ENCODE peak calls at places on chromosomes 12 and 14, in six cellular contexts. K is tibial nerve; B is lung; T is CD4-positive, alpha-beta T cell; M is WERI-Rb-1; R is neuronal stem cell. P is an unnamed sample.

GRCh38 chr12:94731733-94732360 is 81.5 kb upstream of the TMCC3 start:
- DNase-seq in K (no peak), B (no peak), T (no peak), M (peak), R (no peak), P (peak)

GRCh38 chr12:109732321-109733305 is 19.0 kb downstream of the FAM222A start:
- DNase-seq in K (no peak), B (no peak), T (no peak), M (peak), R (no peak), P (no peak)

GRCh38 chr14:73942180-73942579 is 7.7 kb downstream of the FAM161B start:
- DNase-seq in K (no peak), B (no peak), T (no peak), M (no peak), R (no peak), P (no peak)

GRCh38 chr14:61701946-61702345 is 6.6 kb downstream of the HIF1A start:
- DNase-seq in K (no peak), B (no peak), T (no peak), M (no peak), R (no peak), P (no peak)

GRCh38 chr12:25434493-25434892 is 118.6 kb downstream of the LMNTD1 start:
- DNase-seq in K (no peak), B (no peak), T (no peak), M (no peak), R (no peak), P (no peak)

GRCh38 chr12:54373619-54374554 is 9.6 kb upstream of the GPR84 start:
- DNase-seq in K (no peak), B (no peak), T (no peak), M (no peak), R (no peak), P (no peak)

GRCh38 chr14:100691395-100692025 is 35.2 kb upstream of the DLK1 start:
- DNase-seq in K (no peak), B (peak), T (no peak), M (no peak), R (no peak), P (peak)

GRCh38 chr14:50944647-50945413 is 547 bp upstream of the PYGL start:
- DNase-seq in K (peak), B (peak), T (no peak), M (peak), R (no peak), P (peak)

GRCh38 chr12:127562781-127563180 is 704.2 kb upstream of the TMEM132C start:
- DNase-seq in K (no peak), B (no peak), T (no peak), M (no peak), R (no peak), P (no peak)

GRCh38 chr12:78121969-78122610 is 291.4 kb downstream of the NAV3 start:
- DNase-seq in K (no peak), B (no peak), T (no peak), M (no peak), R (no peak), P (no peak)

GRCh38 chr12:1463073-1463905 is 131.1 kb downstream of the FBXL14 start:
- DNase-seq in K (no peak), B (no peak), T (no peak), M (no peak), R (no peak), P (no peak)

GRCh38 chr14:67650694-67651093 is 23.7 kb downstream of the VTI1B start:
- DNase-seq in K (no peak), B (no peak), T (no peak), M (no peak), R (no peak), P (peak)

GRCh38 chr14:95695913-95696312 is 9.7 kb downstream of the TCL1B start:
- DNase-seq in K (no peak), B (no peak), T (no peak), M (no peak), R (no peak), P (no peak)

GRCh38 chr12:68772714-68773113 is 26.7 kb downstream of the SLC35E3 start:
- DNase-seq in K (no peak), B (no peak), T (no peak), M (no peak), R (no peak), P (no peak)

GRCh38 chr12:5428332-5429221 is 3.3 kb upstream of the NTF3 start:
- DNase-seq in K (no peak), B (no peak), T (no peak), M (peak), R (peak), P (no peak)

GRCh38 chr12:117240356-117240755 is 50.1 kb upstream of the FBXO21 start:
- DNase-seq in K (no peak), B (no peak), T (no peak), M (no peak), R (no peak), P (no peak)

DNA sequence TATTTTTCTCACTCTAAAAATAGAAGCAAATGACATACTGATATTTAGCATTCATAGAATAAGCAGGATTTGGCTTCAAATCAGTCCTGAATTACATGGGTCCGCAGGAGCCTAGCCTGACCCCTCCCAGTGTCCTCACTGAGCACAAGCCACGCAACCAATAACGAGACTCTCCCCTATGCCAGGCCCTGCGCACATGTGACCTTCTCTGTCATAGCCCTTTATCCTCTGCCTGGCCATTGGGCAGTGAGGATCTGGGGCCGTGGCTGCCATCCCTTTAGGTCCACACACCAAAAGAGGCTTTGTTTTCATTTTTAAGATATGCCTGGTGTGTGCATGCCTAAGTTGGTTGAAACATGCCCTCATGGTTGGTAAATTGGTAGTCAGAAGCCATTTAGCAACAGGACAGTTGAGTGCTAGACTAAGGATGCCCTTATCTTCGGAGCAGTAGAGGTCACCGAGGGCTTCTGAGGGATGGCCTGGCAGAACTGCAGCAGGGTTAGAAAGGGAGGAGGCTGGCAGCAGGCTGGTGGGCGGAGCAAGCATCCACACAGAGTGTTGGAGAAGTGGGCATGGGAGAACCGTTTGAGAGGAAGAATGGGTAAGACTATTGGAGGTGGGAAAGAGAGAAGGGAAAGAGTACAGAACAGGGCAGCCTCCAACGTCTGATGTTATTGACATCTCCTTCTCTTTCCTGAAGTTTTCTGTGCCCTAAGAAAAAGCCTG is 75.0 kb downstream of the SLC24A4 start:
- DNase-seq in K (no peak), B (no peak), T (no peak), M (no peak), R (no peak), P (no peak)
- H3K27ac ChIP-seq in K (no peak), B (no peak), T (no peak), M (no peak), R (no peak), P (no peak)

DNA sequence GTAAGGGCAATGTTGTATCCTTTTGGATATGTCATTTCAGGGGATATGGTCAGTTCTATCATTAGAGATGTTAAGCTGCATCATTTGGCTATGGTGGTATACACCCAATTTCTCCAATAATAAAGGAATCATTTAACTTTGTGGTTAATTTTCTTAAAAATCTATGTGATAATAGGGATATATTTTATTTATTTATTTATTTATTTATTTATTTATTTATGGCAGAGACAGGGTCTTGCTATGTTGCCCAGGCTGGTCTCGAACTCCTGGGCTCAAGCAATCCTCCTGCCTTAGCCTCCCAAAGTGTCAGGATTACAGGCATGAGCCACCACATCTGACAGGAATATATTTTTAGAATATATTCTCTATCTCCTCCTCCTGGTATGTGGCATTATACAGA is 85.7 kb downstream of the EML5 start:
- DNase-seq in K (no peak), B (no peak), T (no peak), M (no peak), R (no peak), P (no peak)
- H3K27ac ChIP-seq in K (no peak), B (no peak), T (no peak), M (no peak), R (no peak), P (no peak)

DNA sequence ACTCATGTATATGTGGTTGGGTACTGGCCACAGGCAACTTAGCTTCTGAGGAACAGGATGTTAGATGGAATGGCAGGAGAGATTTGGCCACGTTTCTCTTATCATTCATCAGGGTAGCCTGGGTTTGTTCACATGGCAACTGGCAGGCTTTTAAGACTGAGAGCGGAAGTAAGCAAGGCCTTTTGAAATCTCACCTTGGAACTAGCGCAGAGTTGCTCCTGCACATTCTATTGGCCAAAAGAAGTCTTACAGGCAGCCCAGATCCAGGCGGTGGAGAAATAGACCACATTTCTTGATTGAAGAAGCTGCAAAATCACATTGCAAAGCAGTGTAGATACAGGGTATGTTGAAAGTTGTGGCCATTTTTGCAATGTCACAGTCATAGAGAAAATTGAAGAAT is 3.7 kb downstream of the CLEC4A start:
- DNase-seq in K (no peak), B (no peak), T (no peak), M (no peak), R (no peak), P (no peak)
- H3K27ac ChIP-seq in K (no peak), B (no peak), T (no peak), M (no peak), R (no peak), P (no peak)

GRCh38 chr14:76782885-76783566 is 21.8 kb downstream of the VASH1 start:
- DNase-seq in K (no peak), B (no peak), T (no peak), M (no peak), R (no peak), P (no peak)

GRCh38 chr14:76782115-76782884 is 21.0 kb downstream of the VASH1 start:
- DNase-seq in K (no peak), B (peak), T (no peak), M (no peak), R (no peak), P (no peak)

GRCh38 chr14:76780360-76780759 is 19.1 kb downstream of the VASH1 start:
- DNase-seq in K (no peak), B (no peak), T (no peak), M (no peak), R (no peak), P (no peak)

GRCh38 chr14:76780875-76781647 is 19.8 kb downstream of the VASH1 start:
- DNase-seq in K (no peak), B (peak), T (no peak), M (no peak), R (no peak), P (no peak)

DNA sequence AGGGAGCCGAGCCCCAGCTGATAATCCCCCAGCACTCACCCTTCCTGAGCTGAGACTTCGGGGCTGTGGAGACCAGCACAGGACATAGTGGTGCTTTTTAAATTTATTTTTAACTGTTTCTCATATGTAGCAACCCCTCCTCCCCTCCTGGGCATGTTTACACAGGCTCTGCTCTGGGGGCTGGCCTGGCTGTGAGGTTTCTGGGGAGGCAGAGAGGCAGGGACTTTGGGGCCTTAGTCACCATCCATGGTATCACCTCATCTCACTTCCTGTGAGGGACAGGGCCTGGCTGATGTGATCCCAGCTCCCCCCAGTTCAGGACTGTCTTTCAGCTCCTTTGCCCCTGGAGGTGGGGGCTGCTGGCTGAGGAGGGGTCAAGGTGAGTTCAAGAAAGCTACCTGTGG is 20.4 kb downstream of the VASH1 start:
- DNase-seq in K (no peak), B (no peak), T (no peak), M (no peak), R (no peak), P (no peak)
- H3K27ac ChIP-seq in K (peak), B (no peak), T (no peak), M (no peak), R (no peak), P (peak)

DNA sequence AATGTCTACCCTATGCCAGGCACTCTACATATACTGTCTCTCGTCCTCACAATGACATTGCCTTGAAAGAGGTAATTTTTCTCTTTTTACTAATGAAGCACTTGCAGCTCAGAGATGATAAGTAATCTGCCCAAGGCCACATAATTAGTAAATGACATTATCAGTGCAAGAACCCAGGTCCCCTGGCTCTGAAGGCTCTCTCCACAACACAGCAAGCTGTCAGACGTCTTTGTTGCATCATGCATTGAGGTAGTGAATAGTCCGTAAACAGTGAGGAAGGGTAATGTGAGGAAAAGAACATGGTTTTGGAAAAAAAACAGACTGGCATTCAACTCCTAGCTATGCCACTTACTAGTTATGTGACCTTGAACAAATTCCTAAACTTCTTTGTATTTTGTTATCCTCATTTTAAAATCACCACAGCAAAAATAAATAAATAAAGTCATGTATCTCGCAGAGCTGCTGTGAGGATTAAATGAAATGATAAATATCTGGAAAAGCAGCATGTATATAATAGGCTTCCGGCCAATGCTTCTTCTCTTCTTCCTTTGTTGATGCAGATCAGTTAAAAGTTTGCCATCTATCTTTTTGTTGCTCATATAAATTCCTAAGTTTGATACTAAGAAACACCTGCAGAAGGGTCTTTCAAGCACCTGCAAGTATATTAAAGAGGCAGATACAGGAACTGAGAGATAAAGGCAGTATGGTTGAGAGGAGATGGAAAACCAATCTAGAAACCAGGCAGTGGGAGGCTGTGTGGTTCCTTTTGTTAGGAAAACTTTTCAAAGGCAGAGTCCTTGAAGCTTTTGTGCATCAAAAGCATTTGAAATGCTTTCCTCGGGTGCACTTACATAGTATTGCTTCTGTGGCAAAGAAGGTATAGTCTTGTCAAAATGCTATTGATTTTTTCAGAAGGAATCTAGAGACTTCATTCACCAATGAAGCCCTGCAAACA is 82.8 kb downstream of the BTG1 start:
- DNase-seq in K (no peak), B (no peak), T (no peak), M (no peak), R (peak), P (no peak)
- H3K27ac ChIP-seq in K (no peak), B (no peak), T (no peak), M (no peak), R (no peak), P (no peak)

DNA sequence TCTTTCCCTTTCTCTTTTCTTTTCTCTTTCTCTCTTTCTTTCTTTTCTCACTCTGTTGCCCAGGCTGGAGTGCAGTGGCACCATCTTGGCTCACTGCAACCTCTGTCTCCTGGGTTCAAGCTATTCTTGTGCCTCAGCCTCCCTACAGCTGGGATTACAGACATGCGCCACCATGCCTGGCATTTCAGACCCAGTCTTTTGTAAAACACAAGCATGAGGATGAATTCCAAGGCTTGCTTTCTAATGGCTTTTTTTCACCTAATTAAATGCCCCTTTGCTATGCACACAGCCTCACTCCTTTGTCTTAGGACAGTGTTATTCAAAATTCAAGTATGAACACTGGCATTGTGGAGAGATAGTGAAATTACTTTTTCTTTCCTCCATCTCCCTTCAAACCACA is 6.0 kb upstream of the SLC38A2 start:
- DNase-seq in K (no peak), B (no peak), T (no peak), M (no peak), R (no peak), P (no peak)
- H3K27ac ChIP-seq in K (no peak), B (no peak), T (no peak), M (no peak), R (no peak), P (no peak)